ENCODE peak calls at places on chromosomes 4 and X, in six cellular contexts. D is T-cell; T is GM13976; S is T-helper 1 cell; N is foreskin fibroblast; I is activated CD4-positive, alpha-beta T cell treated with anti-CD3 and anti-CD28 coated beads for 24 hours. P is an unnamed sample.

GRCh38 chr4:121026034-121026433 is 46.3 kb downstream of the NDNF start:
- DNase-seq in D (no peak), T (no peak), S (no peak), N (no peak), I (no peak), P (no peak)

GRCh38 chr4:169869487-169869886 is 111.7 kb upstream of the HPF1 start:
- DNase-seq in D (no peak), T (no peak), S (no peak), N (no peak), I (no peak), P (no peak)

GRCh38 chr4:8185930-8186329 is 13.2 kb upstream of the SH3TC1 start:
- DNase-seq in D (no peak), T (no peak), S (no peak), N (no peak), I (no peak), P (no peak)

GRCh38 chrX:38806875-38807601 is 5.8 kb downstream of the MID1IP1 start:
- DNase-seq in D (no peak), T (no peak), S (no peak), N (no peak), I (no peak), P (no peak)

GRCh38 chr4:338759-339097 is 1.1 kb downstream of the ZNF141 start:
- DNase-seq in D (no peak), T (no peak), S (no peak), N (no peak), I (no peak), P (peak; percentile 24)

GRCh38 chrX:72123471-72124185 is 8.1 kb downstream of the RTL5 start:
- DNase-seq in D (no peak), T (no peak), S (no peak), N (no peak), I (no peak), P (no peak)

GRCh38 chrX:111071542-111072277 is 24.3 kb upstream of the PAK3 start:
- DNase-seq in D (no peak), T (no peak), S (no peak), N (no peak), I (no peak), P (no peak)

GRCh38 chr4:143437937-143438336 is 75.6 kb upstream of the SMARCA5 start:
- DNase-seq in D (no peak), T (no peak), S (no peak), N (no peak), I (no peak), P (no peak)

P was measured in GM12865.